ENCODE peak calls at places on chromosome 11, in four cellular contexts. K is H1, F is K562, P is HepG2. M is an unnamed sample.

GRCh38 chr11:61949169-61950034 is 749 bp upstream of the BEST1 start:
- DNase-seq in K (peak), F (peak), P (peak), M (peak)

GRCh38 chr11:95152878-95153856 is 63.5 kb downstream of the ENDOD1 start:
- DNase-seq in F (peak), P (no peak), K (no peak), M (no peak)

GRCh38 chr11:106420048-106420665 is 342.7 kb downstream of the AASDHPPT start:
- DNase-seq in F (no peak), K (no peak), P (no peak), M (no peak)

GRCh38 chr11:83241291-83241946 is 44.7 kb downstream of the CCDC90B start:
- DNase-seq in K (no peak), F (peak), P (peak), M (peak)

GRCh38 chr11:8283510-8284272 is 20.0 kb upstream of the LMO1 start:
- DNase-seq in K (no peak), F (peak), P (no peak), M (no peak)

GRCh38 chr11:56885182-56885581 is 103.5 kb upstream of the OR5AK2 start:
- DNase-seq in K (no peak), P (peak), F (no peak), M (no peak)

GRCh38 chr11:95494167-95494566 is 263.2 kb upstream of the SESN3 start:
- DNase-seq in F (no peak), K (no peak), P (no peak), M (no peak)

GRCh38 chr11:1998290-1998689 is 648 bp upstream of the H19 start:
- DNase-seq in F (no peak), P (no peak), K (no peak), M (no peak)

GRCh38 chr11:86335131-86335768 is 33.2 kb downstream of the HIKESHI start:
- DNase-seq in K (no peak), P (no peak), F (no peak), M (no peak)

GRCh38 chr11:1565904-1566247 is 6.2 kb downstream of the DUSP8 start:
- DNase-seq in P (no peak), K (no peak), F (no peak), M (no peak)

GRCh38 chr11:63762662-63763505 is 5.7 kb downstream of the ZFTA start:
- DNase-seq in K (no peak), P (no peak), F (no peak), M (no peak)

GRCh38 chr11:128843198-128843766 is 23.8 kb downstream of the KCNJ1 start:
- DNase-seq in P (no peak), K (no peak), F (no peak), M (no peak)

GRCh38 chr11:68892576-68892975 is 11.1 kb downstream of the MRPL21 start:
- DNase-seq in F (no peak), P (no peak), K (no peak), M (no peak)

GRCh38 chr11:251550-251949 is 14.8 kb downstream of the PSMD13 start:
- DNase-seq in F (peak), K (no peak), P (no peak), M (no peak)

GRCh38 chr11:26947379-26947844 is 46.5 kb upstream of the FIBIN start:
- DNase-seq in K (no peak), P (no peak), F (no peak), M (no peak)

GRCh38 chr11:75323609-75324008 is 27.9 kb downstream of the ARRB1 start:
- DNase-seq in F (no peak), P (peak), K (no peak), M (no peak)

GRCh38 chr11:8709002-8709672 is 26.5 kb downstream of the RPL27A start:
- DNase-seq in F (no peak), K (no peak), P (no peak), M (no peak)

GRCh38 chr11:20501971-20502370 is 97.4 kb upstream of the SLC6A5 start:
- DNase-seq in F (no peak), K (no peak), P (no peak), M (no peak)

GRCh38 chr11:85590848-85591483 is 36.2 kb downstream of the DLG2 start:
- DNase-seq in K (no peak), F (no peak), P (peak), M (peak)

GRCh38 chr11:74321487-74322188 is 10.2 kb upstream of the P4HA3 start:
- DNase-seq in P (peak), K (no peak), F (peak), M (no peak)

GRCh38 chr11:16879690-16880089 is 134.5 kb downstream of the PLEKHA7 start:
- DNase-seq in P (no peak), K (no peak), F (no peak), M (no peak)

GRCh38 chr11:61851128-61851899 is 23.2 kb downstream of the FADS2 start:
- DNase-seq in P (no peak), F (no peak), K (no peak), M (no peak)

GRCh38 chr11:113932788-113933187 is 28.2 kb downstream of the HTR3B start:
- DNase-seq in K (no peak), P (no peak), F (no peak), M (no peak)

GRCh38 chr11:64356498-64357411 is 2.2 kb upstream of the RPS6KA4 start:
- DNase-seq in F (peak), P (peak), K (no peak), M (peak)

DNA sequence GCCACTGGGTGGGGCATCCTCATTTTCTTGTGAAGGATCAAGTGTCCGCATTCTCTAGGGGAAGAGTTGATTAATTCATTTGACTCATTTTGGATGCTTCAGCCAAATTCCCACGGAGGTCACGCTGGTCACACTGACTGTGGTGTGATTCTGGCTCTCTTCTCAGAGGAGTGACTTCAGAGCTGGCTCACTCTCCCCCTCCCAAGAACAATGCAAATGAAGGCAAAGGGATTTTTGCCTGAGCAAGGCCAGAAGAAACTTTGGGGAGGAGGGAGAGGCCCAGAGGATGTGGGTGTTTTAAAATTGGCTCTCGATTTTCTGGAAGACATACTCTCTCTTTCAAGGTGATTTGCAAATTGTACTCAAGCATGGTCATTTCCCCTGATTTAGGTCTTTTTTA is 51.1 kb upstream of the LMO2 start:
- DNase-seq in F (no peak), P (no peak), K (no peak), M (peak)
- TF ChIP-seq FOSL1 in F (no peak), P (no peak), K (no peak), M (no peak)

DNA sequence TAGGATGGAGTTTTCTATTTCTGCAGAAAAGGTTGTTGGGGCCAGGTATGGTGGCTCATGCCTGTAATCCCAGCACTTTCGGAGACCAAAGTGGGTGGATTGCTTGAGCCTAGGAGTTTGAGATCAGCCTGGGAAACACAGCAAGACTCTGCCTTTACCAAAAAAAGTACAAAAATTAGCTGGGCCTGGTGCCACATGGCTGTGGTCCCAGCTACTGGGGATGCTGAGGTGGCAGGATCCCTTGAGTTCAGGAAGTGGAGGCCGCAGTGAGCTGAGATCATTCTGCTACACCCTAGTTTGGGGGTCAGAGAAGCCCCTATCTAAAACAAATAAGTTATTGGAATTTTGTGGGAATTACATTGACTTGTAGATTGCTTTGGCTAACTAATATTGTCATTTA is 71.7 kb downstream of the FDX1 start:
- DNase-seq in P (no peak), K (no peak), F (no peak), M (no peak)
- TF ChIP-seq FOSL1 in P (no peak), K (no peak), F (no peak), M (no peak)

GRCh38 chr11:60370252-60370810 is 8.0 kb upstream of the MS4A7 start:
- DNase-seq in F (no peak), P (no peak), K (no peak), M (no peak)

GRCh38 chr11:60371854-60372253 is 6.5 kb upstream of the MS4A7 start:
- DNase-seq in P (no peak), K (no peak), F (no peak), M (no peak)

GRCh38 chr11:60367009-60367408 is 11.3 kb upstream of the MS4A7 start:
- DNase-seq in P (no peak), K (no peak), F (no peak), M (no peak)

GRCh38 chr11:60370811-60371297 is 7.5 kb upstream of the MS4A7 start:
- DNase-seq in K (no peak), P (peak), F (no peak), M (no peak)

DNA sequence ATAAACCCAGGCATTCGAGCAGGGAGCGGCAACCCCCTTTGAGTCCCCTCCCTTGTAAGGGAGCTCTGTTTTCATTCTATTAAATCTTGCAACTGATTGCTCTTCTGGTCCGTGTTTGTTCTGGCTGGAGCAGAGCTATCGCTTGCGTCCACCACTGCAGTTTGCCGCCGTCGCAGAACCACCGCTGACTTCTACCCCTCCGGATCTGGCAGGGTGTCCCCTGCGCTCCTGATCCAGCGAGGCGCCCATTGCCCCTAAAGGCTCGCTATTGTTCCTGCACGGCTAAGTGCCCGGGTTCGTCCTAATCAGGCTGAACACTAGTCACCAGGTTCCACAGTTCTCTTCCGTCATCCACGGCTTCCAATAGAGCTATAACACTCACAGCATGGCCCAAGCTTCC is 10.4 kb upstream of the MS4A7 start:
- DNase-seq in P (no peak), F (no peak), K (no peak), M (no peak)
- TF ChIP-seq FOSL1 in P (no peak), F (no peak), K (no peak), M (no peak)

DNA sequence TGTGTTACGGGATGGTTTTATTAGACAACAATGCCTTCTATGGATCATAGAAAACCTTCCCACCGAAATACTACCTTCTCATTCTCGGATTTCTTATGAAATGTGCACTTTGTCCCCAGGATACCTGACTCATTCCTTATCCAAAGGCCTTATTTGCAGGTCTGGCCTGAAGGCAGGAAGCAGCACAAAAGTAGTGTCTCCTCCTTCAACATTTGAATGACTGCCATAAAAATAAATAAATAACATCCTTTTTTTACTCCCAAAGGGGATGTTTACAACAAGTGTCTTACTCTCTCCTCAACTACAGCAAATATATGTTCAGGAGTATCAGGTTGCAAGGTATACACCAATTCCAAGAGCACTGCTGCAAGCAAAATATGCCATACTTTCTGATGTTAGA is 41.6 kb upstream of the PAK1 start:
- DNase-seq in K (no peak), F (no peak), P (peak), M (no peak)
- TF ChIP-seq FOSL1 in K (no peak), F (no peak), P (peak), M (no peak)

GRCh38 chr11:9895016-9895415 is 231.1 kb downstream of the SWAP70 start:
- DNase-seq in F (no peak), P (no peak), K (no peak), M (no peak)
- TF ChIP-seq FOSL1 in F (no peak), P (no peak), K (no peak), M (no peak)

GRCh38 chr11:117942255-117942654 is 13.1 kb upstream of the TMPRSS13 start:
- DNase-seq in K (no peak), P (no peak), F (no peak), M (no peak)

GRCh38 chr11:117944554-117944953 is 15.4 kb upstream of the TMPRSS13 start:
- DNase-seq in P (no peak), F (no peak), K (no peak), M (no peak)

GRCh38 chr11:117946196-117946841 is 17.1 kb upstream of the TMPRSS13 start:
- DNase-seq in P (no peak), F (no peak), K (no peak), M (no peak)

GRCh38 chr11:117946842-117947526 is 17.8 kb upstream of the TMPRSS13 start:
- DNase-seq in F (peak), P (peak), K (peak), M (peak)

GRCh38 chr11:117945047-117945820 is 16.0 kb upstream of the TMPRSS13 start:
- DNase-seq in K (no peak), F (no peak), P (no peak), M (no peak)
- TF ChIP-seq FOSL1 in K (no peak), F (no peak), P (no peak), M (no peak)

GRCh38 chr11:112745958-112746357 is 215.3 kb upstream of the NCAM1 start:
- DNase-seq in K (no peak), P (no peak), F (no peak), M (no peak)

GRCh38 chr11:112751763-112752162 is 209.5 kb upstream of the NCAM1 start:
- DNase-seq in P (no peak), K (no peak), F (no peak), M (no peak)

GRCh38 chr11:112752563-112752962 is 208.7 kb upstream of the NCAM1 start:
- DNase-seq in K (no peak), P (no peak), F (no peak), M (no peak)

GRCh38 chr11:112751312-112751711 is 209.9 kb upstream of the NCAM1 start:
- DNase-seq in F (no peak), P (no peak), K (no peak), M (no peak)

GRCh38 chr11:112748713-112749481 is 212.3 kb upstream of the NCAM1 start:
- DNase-seq in F (no peak), P (no peak), K (no peak), M (no peak)
- TF ChIP-seq FOSL1 in F (no peak), P (no peak), K (no peak), M (no peak)